ENCODE peak calls at places on chromosomes 12 and 14, in nine cellular contexts. V is endodermal cell; Q is left ventricle myocardium inferior; W is lower lobe of right lung; J is suprapubic skin; I is testis; O is effector memory CD4-positive, alpha-beta T cell; U is ovary; L is Panc1. E is an unnamed sample. For H3K27me3, the result is how much of the 10 kb centered on the place peaks cover.

GRCh38 chr14:71566276-71566675 is 366.0 kb upstream of the RGS6 start:
- DNase-seq in V (no peak), Q (no peak), W (no peak), J (no peak), I (no peak), O (no peak), U (no peak), L (no peak), E (no peak)

GRCh38 chr12:54337280-54337842 is 12.4 kb downstream of the COPZ1 start:
- DNase-seq in V (peak), Q (no peak), W (no peak), J (no peak), I (peak), O (no peak), U (no peak), L (no peak), E (peak)

GRCh38 chr12:76470028-76470939 is 89.3 kb downstream of the OSBPL8 start:
- DNase-seq in V (no peak), Q (no peak), W (no peak), J (no peak), I (no peak), O (no peak), U (no peak), L (no peak), E (peak)

GRCh38 chr14:63182967-63183366 is 21.3 kb upstream of the RHOJ start:
- DNase-seq in V (no peak), Q (no peak), W (no peak), J (no peak), I (no peak), O (no peak), U (no peak), L (no peak), E (no peak)

GRCh38 chr12:59904874-59905521 is 309.2 kb downstream of the SLC16A7 start:
- DNase-seq in V (no peak), Q (no peak), W (no peak), J (no peak), I (no peak), O (no peak), U (no peak), L (no peak), E (no peak)

GRCh38 chr14:52706724-52707706 is at the start of gene PSMC6:
- DNase-seq in V (peak), Q (peak), W (peak), J (peak), I (peak), O (peak), U (peak), L (peak), E (peak)

GRCh38 chr12:20549115-20549719 is 145.9 kb upstream of the SLCO1C1 start:
- DNase-seq in V (peak), Q (no peak), W (no peak), J (no peak), I (peak), O (no peak), U (peak), L (no peak), E (peak)

GRCh38 chr14:24299255-24300191 is at the start of the genes DHRS1 and NOP9:
- DNase-seq in V (peak), Q (peak), W (peak), J (peak), I (peak), O (peak), U (peak), L (peak), E (peak)

GRCh38 chr14:68977741-68978549 is 1.2 kb downstream of the ACTN1 start:
- DNase-seq in V (peak), Q (peak), W (peak), J (no peak), I (peak), O (no peak), U (peak), L (no peak), E (peak)

GRCh38 chr12:70733385-70733784 is 96.2 kb upstream of the PTPRB start:
- DNase-seq in V (peak), Q (no peak), W (no peak), J (no peak), I (peak), O (no peak), U (no peak), L (peak), E (peak)

GRCh38 chr12:123024819-123025391 is 44.4 kb downstream of the ARL6IP4 start:
- DNase-seq in V (no peak), Q (no peak), W (no peak), J (no peak), I (no peak), O (no peak), U (no peak), L (no peak), E (no peak)

GRCh38 chr14:51157012-51157411 is 62.1 kb upstream of the TRIM9 start:
- DNase-seq in V (no peak), Q (no peak), W (no peak), J (no peak), I (no peak), O (no peak), U (no peak), L (peak), E (no peak)

GRCh38 chr12:97167598-97167997 is 260.5 kb downstream of the NEDD1 start:
- DNase-seq in V (no peak), Q (no peak), W (no peak), J (no peak), I (no peak), O (no peak), U (no peak), L (no peak), E (no peak)

GRCh38 chr12:91579516-91580263 is 397.1 kb upstream of the DCN start:
- DNase-seq in V (no peak), Q (no peak), W (no peak), J (no peak), I (no peak), O (no peak), U (no peak), L (no peak), E (no peak)

GRCh38 chr14:96103560-96104460 is 64.6 kb downstream of the C14orf132 start:
- DNase-seq in V (no peak), Q (no peak), W (no peak), J (no peak), I (no peak), O (no peak), U (no peak), L (no peak), E (no peak)

GRCh38 chr12:116687888-116688287 is 50.0 kb downstream of the SPRING1 start:
- DNase-seq in V (peak), Q (peak), W (peak), J (no peak), I (peak), O (no peak), U (no peak), L (no peak), E (peak)

GRCh38 chr12:132904718-132905328 is 17.4 kb upstream of the CHFR start:
- DNase-seq in V (peak), Q (peak), W (peak), J (peak), I (peak), O (peak), U (peak), L (no peak), E (no peak)

GRCh38 chr12:12870454-12870853 is 20.9 kb upstream of the GPRC5A start:
- DNase-seq in V (no peak), Q (no peak), W (no peak), J (no peak), I (no peak), O (no peak), U (no peak), L (no peak), E (no peak)

GRCh38 chr12:116390656-116391335 is 113.3 kb upstream of the MED13L start:
- DNase-seq in V (no peak), Q (no peak), W (no peak), J (no peak), I (no peak), O (no peak), U (no peak), L (no peak), E (no peak)

GRCh38 chr14:50023671-50024490 is 92.5 kb downstream of the VCPKMT start:
- DNase-seq in V (no peak), Q (no peak), W (no peak), J (no peak), I (peak), O (no peak), U (no peak), L (no peak), E (no peak)

GRCh38 chr12:64452559-64453329 is 824 bp downstream of the TBK1 start:
- DNase-seq in V (no peak), Q (no peak), W (no peak), J (no peak), I (no peak), O (no peak), U (no peak), L (no peak), E (peak)

GRCh38 chr14:89283327-89284060 is 133.5 kb downstream of the FOXN3 start:
- DNase-seq in V (no peak), Q (no peak), W (no peak), J (no peak), I (no peak), O (no peak), U (no peak), L (no peak), E (no peak)

GRCh38 chr12:125029756-125030358 is 35.4 kb upstream of the AACS start:
- DNase-seq in V (no peak), Q (no peak), W (no peak), J (no peak), I (no peak), O (no peak), U (no peak), L (no peak), E (no peak)

GRCh38 chr14:44422699-44423098 is 84.4 kb downstream of the FSCB start:
- DNase-seq in V (no peak), Q (no peak), W (no peak), J (no peak), I (no peak), O (no peak), U (no peak), L (no peak), E (no peak)

GRCh38 chr14:58027904-58028303 is 124.1 kb downstream of the ARMH4 start:
- DNase-seq in V (no peak), Q (no peak), W (no peak), J (no peak), I (no peak), O (no peak), U (no peak), L (no peak), E (peak)

DNA sequence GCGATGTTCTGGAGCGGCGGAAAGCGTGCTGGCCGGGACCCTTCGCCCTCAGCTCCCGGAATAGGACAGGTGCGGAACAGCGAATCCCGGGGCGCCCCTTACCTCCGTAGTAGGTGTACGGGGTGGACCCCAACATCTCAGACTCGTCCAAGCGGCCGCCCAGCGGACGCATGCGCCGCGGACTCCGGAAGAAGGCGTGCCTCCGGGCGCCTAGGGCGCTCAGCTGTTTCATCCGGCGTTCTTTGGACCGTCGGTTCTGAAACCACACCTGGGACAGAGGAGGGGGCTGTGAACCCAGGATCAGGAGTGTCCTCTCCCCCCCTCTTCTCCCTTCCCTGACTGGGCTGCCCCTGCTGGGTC is 4.5 kb downstream of the LHX5 start:
- DNase-seq in V (no peak), Q (no peak), W (no peak), J (no peak), I (no peak), O (no peak), U (no peak), L (no peak), E (no peak)
- H3K27me3 ChIP-seq in V (half or more), Q (half or more), W (half or more), J (half or more), I (under half), O (half or more), U (under half), L (half or more), E (half or more)

DNA sequence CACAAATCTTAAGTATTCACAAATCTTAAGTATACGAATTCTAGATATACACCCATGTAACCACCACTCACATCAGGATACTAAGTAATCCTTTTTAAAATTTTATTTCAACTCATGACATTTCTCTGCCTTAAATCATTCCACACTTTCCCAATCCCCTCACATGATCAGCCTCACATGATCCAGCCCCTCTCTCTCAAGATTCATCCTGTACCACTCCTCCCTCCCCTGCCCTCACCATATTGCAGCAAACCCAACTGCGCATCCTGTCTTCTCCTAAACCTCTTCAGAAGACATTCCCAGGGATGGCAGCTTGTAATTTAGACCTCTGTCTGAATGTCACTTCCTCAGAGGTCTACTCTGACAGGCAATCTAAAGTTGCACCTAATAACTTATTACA is 1.7 kb upstream of the EIF4B start:
- DNase-seq in V (peak), Q (no peak), W (no peak), J (peak), I (no peak), O (no peak), U (no peak), L (no peak), E (peak)
- H3K4me3 ChIP-seq in V (peak), Q (no peak), W (no peak), J (no peak), I (no peak), O (no peak), U (no peak), L (peak), E (no peak)

DNA sequence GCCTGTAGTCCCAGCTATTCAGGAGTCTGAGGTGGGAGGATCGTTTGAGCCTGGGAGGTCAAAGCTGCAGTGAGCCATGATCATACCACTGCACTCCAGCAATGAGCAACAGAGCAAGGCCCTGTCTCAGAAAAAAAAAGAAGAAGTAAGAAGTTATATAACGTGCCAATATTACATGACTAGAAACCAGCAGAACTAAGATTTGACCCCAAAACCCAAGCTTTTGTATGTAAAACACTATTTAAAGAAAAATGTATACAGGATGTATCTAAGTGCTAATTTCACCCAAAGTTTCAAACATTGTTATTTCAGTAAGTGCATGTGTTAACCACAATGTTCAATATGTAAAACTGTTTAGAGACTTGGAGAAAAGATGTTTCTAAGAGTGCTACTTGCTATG is 94.7 kb downstream of the SLC5A8 start:
- DNase-seq in V (no peak), Q (no peak), W (no peak), J (no peak), I (no peak), O (no peak), U (no peak), L (no peak), E (no peak)
- H3K27ac ChIP-seq in V (no peak), Q (no peak), W (no peak), J (no peak), I (no peak), O (no peak), U (no peak), L (no peak), E (no peak)

DNA sequence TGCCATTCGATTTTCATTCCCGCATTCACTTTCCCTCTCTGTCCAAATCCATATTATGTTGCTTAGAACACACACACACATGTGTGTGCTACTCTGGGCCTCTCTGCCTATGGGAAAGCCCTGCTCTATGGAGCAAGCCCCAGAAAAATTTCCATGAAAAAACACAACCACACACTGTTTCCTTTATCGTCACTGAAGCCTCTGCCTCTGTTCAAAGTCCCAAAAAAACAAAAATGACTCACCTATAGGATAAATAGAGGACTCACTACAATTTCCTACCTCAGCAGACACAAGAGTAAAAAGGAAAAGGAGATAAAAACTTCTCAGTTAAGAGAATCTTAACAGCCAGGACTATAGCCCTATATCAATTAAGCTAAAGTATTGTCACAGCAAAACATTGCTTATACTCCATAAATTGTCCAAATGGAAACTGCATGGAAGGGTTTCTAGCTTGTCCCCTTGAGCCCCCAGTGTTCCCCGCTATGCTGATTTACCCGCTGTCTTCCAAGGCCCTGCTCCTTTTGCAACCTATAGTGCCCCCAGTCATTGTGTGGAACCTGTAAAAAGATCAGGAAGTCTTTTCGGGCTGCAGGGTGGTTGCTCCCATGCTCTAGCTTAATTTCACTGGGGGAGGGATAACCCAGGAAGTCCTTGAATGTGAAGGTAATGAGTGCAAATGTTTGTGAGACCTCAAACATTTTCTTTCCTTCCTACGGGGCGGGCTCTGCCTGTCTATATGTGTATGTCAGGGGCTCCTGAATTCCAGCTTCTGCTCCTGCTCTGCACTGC is 11.1 kb upstream of the PIP4K2C start:
- DNase-seq in V (no peak), Q (no peak), W (no peak), J (no peak), I (no peak), O (no peak), U (no peak), L (no peak), E (no peak)
- H3K27me3 ChIP-seq in V (under half), Q (under half), W (under half), J (under half), I (under half), O (under half), U (under half), L (under half), E (under half)

GRCh38 chr14:78798757-78799156 is 628.6 kb downstream of the NRXN3 start:
- DNase-seq in V (no peak), Q (no peak), W (no peak), J (no peak), I (no peak), O (no peak), U (no peak), L (no peak), E (no peak)
- H3K4me3 ChIP-seq in V (no peak), Q (no peak), W (no peak), J (no peak), I (no peak), O (no peak), U (no peak), L (no peak), E (no peak)

GRCh38 chr14:92586966-92587365 is 73.4 kb downstream of the RIN3 start:
- DNase-seq in V (no peak), Q (no peak), W (no peak), J (no peak), I (no peak), O (no peak), U (no peak), L (no peak), E (no peak)
- H3K27ac ChIP-seq in V (no peak), Q (peak), W (peak), J (peak), I (peak), O (peak), U (peak), L (no peak), E (peak)

GRCh38 chr12:130160306-130160705 is 2.0 kb upstream of the FZD10 start:
- DNase-seq in V (no peak), Q (no peak), W (no peak), J (no peak), I (no peak), O (no peak), U (no peak), L (no peak), E (no peak)

GRCh38 chr12:130160711-130161231 is 1.5 kb upstream of the FZD10 start:
- DNase-seq in V (peak), Q (no peak), W (no peak), J (no peak), I (no peak), O (no peak), U (no peak), L (no peak), E (no peak)

GRCh38 chr12:130157998-130158774 is 4.1 kb upstream of the FZD10 start:
- DNase-seq in V (peak), Q (no peak), W (no peak), J (no peak), I (no peak), O (no peak), U (no peak), L (no peak), E (no peak)

GRCh38 chr12:130156652-130157275 is 5.5 kb upstream of the FZD10 start:
- DNase-seq in V (no peak), Q (no peak), W (no peak), J (no peak), I (no peak), O (no peak), U (no peak), L (no peak), E (no peak)

GRCh38 chr12:130158775-130159100 is 3.5 kb upstream of the FZD10 start:
- DNase-seq in V (no peak), Q (no peak), W (no peak), J (no peak), I (no peak), O (no peak), U (no peak), L (no peak), E (no peak)
- H3K27me3 ChIP-seq in V (half or more), Q (half or more), W (half or more), J (half or more), I (under half), O (under half), U (under half), L (under half), E (under half)

GRCh38 chr14:74615735-74616134 is 3.7 kb upstream of the LTBP2 start:
- DNase-seq in V (no peak), Q (no peak), W (no peak), J (no peak), I (no peak), O (no peak), U (no peak), L (no peak), E (no peak)

GRCh38 chr14:74618078-74618952 is 6.3 kb upstream of the LTBP2 start:
- DNase-seq in V (peak), Q (no peak), W (peak), J (no peak), I (peak), O (peak), U (no peak), L (no peak), E (peak)

GRCh38 chr14:74614508-74615495 is 2.8 kb upstream of the LTBP2 start:
- DNase-seq in V (no peak), Q (no peak), W (no peak), J (no peak), I (no peak), O (no peak), U (no peak), L (no peak), E (no peak)

GRCh38 chr14:74616996-74617700 is 5.1 kb upstream of the LTBP2 start:
- DNase-seq in V (peak), Q (no peak), W (no peak), J (no peak), I (peak), O (no peak), U (no peak), L (no peak), E (no peak)

GRCh38 chr14:74616507-74616906 is 4.5 kb upstream of the LTBP2 start:
- DNase-seq in V (peak), Q (no peak), W (no peak), J (no peak), I (no peak), O (no peak), U (no peak), L (no peak), E (no peak)
- H3K4me3 ChIP-seq in V (peak), Q (no peak), W (no peak), J (no peak), I (no peak), O (no peak), U (no peak), L (no peak), E (no peak)

GRCh38 chr12:2268478-2269286 is 215.9 kb downstream of the CACNA1C start:
- DNase-seq in V (peak), Q (no peak), W (no peak), J (no peak), I (no peak), O (no peak), U (no peak), L (no peak), E (no peak)
- H3K27ac ChIP-seq in V (peak), Q (peak), W (no peak), J (peak), I (no peak), O (no peak), U (no peak), L (no peak), E (no peak)

DNA sequence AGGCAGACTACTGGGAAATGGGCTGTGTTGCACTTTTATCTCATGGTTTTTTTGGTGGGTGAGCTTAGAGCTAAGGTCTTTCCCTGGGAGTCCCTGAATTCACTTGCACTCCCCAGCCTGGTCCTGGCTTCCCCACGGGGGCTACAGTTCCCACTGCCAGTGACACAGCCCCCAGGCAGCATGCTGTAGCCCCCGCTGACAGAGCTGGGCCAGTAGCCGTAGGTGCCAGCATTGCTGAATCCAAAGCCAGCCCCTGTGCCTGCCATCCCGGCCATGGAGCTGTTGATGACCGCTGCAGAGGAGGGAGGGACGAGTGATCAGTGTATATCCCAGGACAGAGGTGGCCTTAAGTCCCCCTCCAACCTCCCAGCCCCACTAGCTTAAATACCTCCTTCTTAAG is 6.9 kb upstream of the KRT72 start:
- DNase-seq in V (peak), Q (no peak), W (no peak), J (no peak), I (no peak), O (no peak), U (no peak), L (no peak), E (no peak)
- H3K27me3 ChIP-seq in V (under half), Q (half or more), W (under half), J (under half), I (under half), O (under half), U (under half), L (under half), E (under half)